ENCODE peak calls at places on chromosomes 3 and 15, in ten cellular contexts. X is colonic mucosa, C is IMR-90, M is NCI-H748 treated with DMSO at 0.1 percent for 48 hours, Q is kidney glomerular epithelial cell, S is globus pallidus, J is body of pancreas, D is DMS153, R is NCI-H460, T is NCI-H226. F is an unnamed sample.

GRCh38 chr3:21645121-21645897 is 105.7 kb downstream of the ZNF385D start:
- DNase-seq in M (no peak), Q (no peak), D (no peak), X (no peak), S (peak), C (peak), R (no peak), J (peak), T (no peak), F (no peak)

GRCh38 chr3:74575857-74576256 is 38.6 kb downstream of the CNTN3 start:
- DNase-seq in S (no peak), C (no peak), R (no peak), M (no peak), Q (no peak), X (no peak), J (no peak), D (no peak), T (no peak), F (no peak)

GRCh38 chr3:187737401-187738088 is 7.7 kb downstream of the BCL6 start:
- DNase-seq in X (peak), M (no peak), J (peak), Q (peak), S (peak), C (peak), D (no peak), R (no peak), T (peak), F (peak)

GRCh38 chr3:117454236-117454635 is 744.7 kb downstream of the TUSC7 start:
- DNase-seq in Q (no peak), C (no peak), R (no peak), S (no peak), D (peak), X (no peak), J (no peak), M (no peak), T (no peak), F (no peak)

GRCh38 chr15:34986326-34987181 is 1.5 kb downstream of the ZNF770 start:
- DNase-seq in M (no peak), J (no peak), S (no peak), T (no peak), D (no peak), R (no peak), X (no peak), Q (peak), C (no peak), F (no peak)

GRCh38 chr15:68775671-68776476 is 44.8 kb downstream of the ANP32A start:
- DNase-seq in R (no peak), S (peak), C (peak), M (no peak), D (no peak), T (no peak), J (peak), Q (no peak), X (peak), F (no peak)

GRCh38 chr3:187889601-187890404 is 144.5 kb upstream of the BCL6 start:
- DNase-seq in C (no peak), J (peak), D (no peak), M (no peak), T (no peak), Q (no peak), R (peak), S (no peak), X (no peak), F (no peak)

GRCh38 chr15:95894407-95894956 is 436.0 kb upstream of the NR2F2 start:
- DNase-seq in X (no peak), Q (no peak), R (no peak), D (no peak), J (no peak), M (no peak), C (no peak), T (no peak), S (no peak), F (no peak)

GRCh38 chr3:193563999-193564398 is 9.3 kb upstream of the ATP13A4 start:
- DNase-seq in J (peak), S (no peak), T (no peak), D (peak), Q (no peak), X (peak), M (no peak), C (no peak), R (peak), F (no peak)

GRCh38 chr3:19749448-19750017 is 184.5 kb downstream of the EFHB start:
- DNase-seq in Q (no peak), D (no peak), T (no peak), X (no peak), S (no peak), M (no peak), J (no peak), C (no peak), R (no peak), F (no peak)

GRCh38 chr3:34387831-34388564 is 589.6 kb downstream of the PDCD6IP start:
- DNase-seq in C (no peak), D (no peak), T (no peak), M (no peak), X (no peak), J (no peak), S (no peak), Q (no peak), R (no peak), F (no peak)

GRCh38 chr3:108036984-108037741 is 53.7 kb downstream of the CD47 start:
- DNase-seq in J (no peak), X (no peak), D (no peak), Q (no peak), M (no peak), S (peak), T (no peak), C (peak), R (no peak), F (no peak)

GRCh38 chr15:61702224-61703120 is 357.8 kb downstream of the VPS13C start:
- DNase-seq in J (no peak), R (no peak), C (no peak), Q (no peak), M (no peak), D (peak), S (no peak), X (no peak), T (no peak), F (no peak)

F was measured in ecto neural progenitor cell.